ENCODE peak calls at places on chromosomes 3 and 15, in seven cellular contexts. One of them, this sample, is unnamed.

GRCh38 chr3:179148446-179149238 is 485 bp downstream of the PIK3CA start:
- DNase-seq in GM13976: peak
- DNase-seq in CD4-positive, alpha-beta T cell: peak
- DNase-seq in lower leg skin: peak
- DNase-seq in AG09309: no peak
- DNase-seq in dorsolateral prefrontal cortex: no peak
- DNase-seq in HL-60: no peak
- DNase-seq in this sample: peak

GRCh38 chr15:42735382-42736165 is 1.4 kb downstream of the CDAN1 start:
- DNase-seq in GM13976: peak
- DNase-seq in dorsolateral prefrontal cortex: no peak
- DNase-seq in AG09309: no peak
- DNase-seq in lower leg skin: no peak
- DNase-seq in HL-60: no peak
- DNase-seq in CD4-positive, alpha-beta T cell: no peak
- DNase-seq in this sample: no peak

GRCh38 chr15:80106051-80106450 is 46.6 kb downstream of the ZFAND6 start:
- DNase-seq in AG09309: peak
- DNase-seq in GM13976: no peak
- DNase-seq in lower leg skin: no peak
- DNase-seq in HL-60: no peak
- DNase-seq in dorsolateral prefrontal cortex: no peak
- DNase-seq in CD4-positive, alpha-beta T cell: no peak
- DNase-seq in this sample: no peak

GRCh38 chr15:98800437-98801233 is 152.3 kb downstream of the IGF1R start:
- DNase-seq in HL-60: peak
- DNase-seq in dorsolateral prefrontal cortex: peak
- DNase-seq in CD4-positive, alpha-beta T cell: no peak
- DNase-seq in lower leg skin: no peak
- DNase-seq in GM13976: no peak
- DNase-seq in AG09309: peak
- DNase-seq in this sample: peak

GRCh38 chr3:12307136-12307535 is 18.3 kb downstream of the PPARG start:
- DNase-seq in AG09309: no peak
- DNase-seq in dorsolateral prefrontal cortex: no peak
- DNase-seq in lower leg skin: no peak
- DNase-seq in CD4-positive, alpha-beta T cell: no peak
- DNase-seq in HL-60: no peak
- DNase-seq in GM13976: no peak
- DNase-seq in this sample: no peak

GRCh38 chr3:4680227-4680691 is 187.1 kb downstream of the ITPR1 start:
- DNase-seq in AG09309: no peak
- DNase-seq in GM13976: no peak
- DNase-seq in lower leg skin: no peak
- DNase-seq in dorsolateral prefrontal cortex: no peak
- DNase-seq in CD4-positive, alpha-beta T cell: no peak
- DNase-seq in HL-60: no peak
- DNase-seq in this sample: no peak

GRCh38 chr3:43770426-43771103 is 79.8 kb downstream of the ABHD5 start:
- DNase-seq in HL-60: no peak
- DNase-seq in CD4-positive, alpha-beta T cell: no peak
- DNase-seq in lower leg skin: peak
- DNase-seq in GM13976: no peak
- DNase-seq in AG09309: no peak
- DNase-seq in dorsolateral prefrontal cortex: no peak
- DNase-seq in this sample: no peak

GRCh38 chr3:139117883-139118760 is 73.4 kb upstream of the PRR23C start:
- DNase-seq in CD4-positive, alpha-beta T cell: no peak
- DNase-seq in lower leg skin: peak
- DNase-seq in AG09309: no peak
- DNase-seq in HL-60: no peak
- DNase-seq in dorsolateral prefrontal cortex: no peak
- DNase-seq in GM13976: no peak
- DNase-seq in this sample: no peak

GRCh38 chr3:138230525-138230924 is 43.4 kb downstream of the ARMC8 start:
- DNase-seq in lower leg skin: no peak
- DNase-seq in HL-60: no peak
- DNase-seq in CD4-positive, alpha-beta T cell: no peak
- DNase-seq in dorsolateral prefrontal cortex: no peak
- DNase-seq in AG09309: no peak
- DNase-seq in GM13976: no peak
- DNase-seq in this sample: no peak

GRCh38 chr3:16452265-16452664 is 61.2 kb downstream of the RFTN1 start:
- DNase-seq in HL-60: no peak
- DNase-seq in dorsolateral prefrontal cortex: no peak
- DNase-seq in GM13976: no peak
- DNase-seq in CD4-positive, alpha-beta T cell: no peak
- DNase-seq in AG09309: no peak
- DNase-seq in lower leg skin: no peak
- DNase-seq in this sample: no peak

GRCh38 chr3:117856354-117856753 is 1146.8 kb downstream of the TUSC7 start:
- DNase-seq in AG09309: no peak
- DNase-seq in HL-60: no peak
- DNase-seq in lower leg skin: no peak
- DNase-seq in GM13976: no peak
- DNase-seq in dorsolateral prefrontal cortex: no peak
- DNase-seq in CD4-positive, alpha-beta T cell: no peak
- DNase-seq in this sample: no peak

GRCh38 chr3:193314161-193314560 is 64.4 kb downstream of the ATP13A5 start:
- DNase-seq in HL-60: no peak
- DNase-seq in lower leg skin: no peak
- DNase-seq in AG09309: no peak
- DNase-seq in GM13976: no peak
- DNase-seq in dorsolateral prefrontal cortex: no peak
- DNase-seq in CD4-positive, alpha-beta T cell: no peak
- DNase-seq in this sample: no peak

GRCh38 chr3:128488995-128489859 is 3.8 kb downstream of the GATA2 start:
- DNase-seq in HL-60: no peak
- DNase-seq in GM13976: no peak
- DNase-seq in AG09309: no peak
- DNase-seq in CD4-positive, alpha-beta T cell: peak
- DNase-seq in lower leg skin: no peak
- DNase-seq in dorsolateral prefrontal cortex: peak
- DNase-seq in this sample: peak

GRCh38 chr3:155296413-155296812 is 2.9 kb upstream of the STRIT1 start:
- DNase-seq in dorsolateral prefrontal cortex: no peak
- DNase-seq in GM13976: no peak
- DNase-seq in AG09309: no peak
- DNase-seq in HL-60: no peak
- DNase-seq in CD4-positive, alpha-beta T cell: no peak
- DNase-seq in lower leg skin: no peak
- DNase-seq in this sample: no peak

GRCh38 chr3:138051946-138052802 is 42.2 kb downstream of the CLDN18 start:
- DNase-seq in dorsolateral prefrontal cortex: no peak
- DNase-seq in HL-60: no peak
- DNase-seq in AG09309: no peak
- DNase-seq in lower leg skin: no peak
- DNase-seq in GM13976: peak
- DNase-seq in CD4-positive, alpha-beta T cell: no peak
- DNase-seq in this sample: peak

GRCh38 chr3:12139111-12139511 is 19.6 kb downstream of the TIMP4 start:
- DNase-seq in CD4-positive, alpha-beta T cell: no peak
- DNase-seq in dorsolateral prefrontal cortex: no peak
- DNase-seq in GM13976: no peak
- DNase-seq in AG09309: no peak
- DNase-seq in HL-60: no peak
- DNase-seq in lower leg skin: no peak
- DNase-seq in this sample: peak

GRCh38 chr3:1677576-1678164 is 421.0 kb upstream of the CNTN4 start:
- DNase-seq in CD4-positive, alpha-beta T cell: no peak
- DNase-seq in lower leg skin: no peak
- DNase-seq in dorsolateral prefrontal cortex: no peak
- DNase-seq in AG09309: no peak
- DNase-seq in HL-60: no peak
- DNase-seq in GM13976: no peak
- DNase-seq in this sample: no peak

GRCh38 chr3:32448686-32449474 is 53.8 kb downstream of the CMTM6 start:
- DNase-seq in dorsolateral prefrontal cortex: no peak
- DNase-seq in GM13976: no peak
- DNase-seq in CD4-positive, alpha-beta T cell: peak
- DNase-seq in HL-60: no peak
- DNase-seq in AG09309: no peak
- DNase-seq in lower leg skin: peak
- DNase-seq in this sample: no peak

GRCh38 chr15:42590619-42591237 is 15.3 kb downstream of the STARD9 start:
- DNase-seq in CD4-positive, alpha-beta T cell: no peak
- DNase-seq in dorsolateral prefrontal cortex: no peak
- DNase-seq in GM13976: no peak
- DNase-seq in AG09309: no peak
- DNase-seq in HL-60: no peak
- DNase-seq in lower leg skin: no peak
- DNase-seq in this sample: no peak

GRCh38 chr3:18951333-18951732 is 197.0 kb upstream of the KCNH8 start:
- DNase-seq in dorsolateral prefrontal cortex: peak
- DNase-seq in HL-60: no peak
- DNase-seq in GM13976: no peak
- DNase-seq in lower leg skin: no peak
- DNase-seq in CD4-positive, alpha-beta T cell: no peak
- DNase-seq in AG09309: no peak
- DNase-seq in this sample: no peak
- TF ChIP-seq CTCF in dorsolateral prefrontal cortex: no peak
- TF ChIP-seq CTCF in HL-60: no peak
- TF ChIP-seq CTCF in GM13976: no peak
- TF ChIP-seq CTCF in lower leg skin: no peak
- TF ChIP-seq CTCF in CD4-positive, alpha-beta T cell: no peak
- TF ChIP-seq CTCF in AG09309: no peak
- TF ChIP-seq CTCF in this sample: no peak

GRCh38 chr3:73812054-73812453 is 187.3 kb upstream of the PDZRN3 start:
- DNase-seq in dorsolateral prefrontal cortex: no peak
- DNase-seq in AG09309: no peak
- DNase-seq in lower leg skin: no peak
- DNase-seq in CD4-positive, alpha-beta T cell: no peak
- DNase-seq in GM13976: no peak
- DNase-seq in HL-60: no peak
- DNase-seq in this sample: no peak

GRCh38 chr3:73805435-73805834 is 180.7 kb upstream of the PDZRN3 start:
- DNase-seq in AG09309: no peak
- DNase-seq in dorsolateral prefrontal cortex: no peak
- DNase-seq in CD4-positive, alpha-beta T cell: no peak
- DNase-seq in GM13976: no peak
- DNase-seq in HL-60: no peak
- DNase-seq in lower leg skin: peak
- DNase-seq in this sample: no peak

GRCh38 chr3:73804204-73804603 is 179.5 kb upstream of the PDZRN3 start:
- DNase-seq in dorsolateral prefrontal cortex: no peak
- DNase-seq in lower leg skin: no peak
- DNase-seq in AG09309: no peak
- DNase-seq in HL-60: no peak
- DNase-seq in GM13976: no peak
- DNase-seq in CD4-positive, alpha-beta T cell: no peak
- DNase-seq in this sample: no peak

GRCh38 chr3:73813291-73813977 is 188.7 kb upstream of the PDZRN3 start:
- DNase-seq in CD4-positive, alpha-beta T cell: no peak
- DNase-seq in lower leg skin: no peak
- DNase-seq in AG09309: no peak
- DNase-seq in GM13976: no peak
- DNase-seq in dorsolateral prefrontal cortex: no peak
- DNase-seq in HL-60: no peak
- DNase-seq in this sample: no peak

DNA sequence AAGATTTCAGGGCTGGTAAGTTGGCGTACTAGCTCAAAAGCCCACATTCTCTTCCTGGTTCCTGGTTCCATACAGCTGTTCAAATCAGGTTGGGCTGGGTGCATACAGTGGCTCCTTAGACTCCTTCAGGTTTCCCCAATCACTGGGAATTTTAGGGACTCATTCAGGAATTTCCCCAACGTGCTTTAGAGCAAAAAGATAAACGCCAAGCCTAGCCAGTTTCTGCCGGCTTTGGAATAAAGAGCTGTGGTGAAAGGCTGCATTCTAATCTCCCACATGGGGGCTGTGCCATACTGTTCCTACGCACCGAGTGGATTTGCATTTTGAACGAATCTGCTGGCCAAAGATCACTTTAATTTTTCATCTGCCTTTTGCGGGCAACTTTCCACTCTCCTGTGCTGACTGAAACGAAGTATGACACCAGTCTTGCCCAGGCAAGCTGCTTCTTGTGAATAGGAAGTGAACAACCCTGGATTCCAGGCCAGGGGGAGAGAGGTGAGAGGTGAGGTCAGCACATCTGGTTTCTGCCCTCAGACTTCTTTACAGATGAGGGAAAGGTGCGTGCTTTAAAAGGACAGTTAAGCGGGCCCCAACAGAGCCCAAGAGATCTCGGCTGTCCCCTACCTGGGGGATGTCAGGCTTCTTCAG is 184.2 kb upstream of the PDZRN3 start:
- DNase-seq in GM13976: no peak
- DNase-seq in dorsolateral prefrontal cortex: no peak
- DNase-seq in CD4-positive, alpha-beta T cell: no peak
- DNase-seq in lower leg skin: no peak
- DNase-seq in AG09309: no peak
- DNase-seq in HL-60: no peak
- DNase-seq in this sample: no peak
- TF ChIP-seq CTCF in GM13976: no peak
- TF ChIP-seq CTCF in dorsolateral prefrontal cortex: no peak
- TF ChIP-seq CTCF in CD4-positive, alpha-beta T cell: no peak
- TF ChIP-seq CTCF in lower leg skin: no peak
- TF ChIP-seq CTCF in AG09309: no peak
- TF ChIP-seq CTCF in HL-60: no peak
- TF ChIP-seq CTCF in this sample: no peak

DNA sequence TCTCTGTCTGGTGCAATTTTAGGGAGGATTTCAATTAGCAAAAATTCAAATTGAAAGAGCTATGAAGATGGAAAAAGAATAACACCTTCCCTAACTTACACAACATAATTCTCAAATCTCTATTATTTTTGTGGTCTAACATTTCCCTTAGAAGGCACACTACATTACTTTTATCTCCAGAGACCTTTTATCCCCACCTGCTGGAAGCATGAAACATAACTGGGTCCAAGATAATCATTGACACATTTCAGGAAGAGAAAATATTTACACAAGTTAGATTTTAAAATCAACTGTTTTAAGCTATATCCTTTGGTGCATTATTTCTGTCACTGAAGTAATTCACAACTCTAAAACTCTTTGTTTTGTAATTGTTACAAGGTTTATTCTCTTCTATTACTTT is 779.5 kb downstream of the ROBO1 start:
- DNase-seq in AG09309: no peak
- DNase-seq in HL-60: no peak
- DNase-seq in GM13976: no peak
- DNase-seq in dorsolateral prefrontal cortex: no peak
- DNase-seq in lower leg skin: no peak
- DNase-seq in CD4-positive, alpha-beta T cell: no peak
- DNase-seq in this sample: no peak
- TF ChIP-seq CTCF in AG09309: peak
- TF ChIP-seq CTCF in HL-60: no peak
- TF ChIP-seq CTCF in GM13976: no peak
- TF ChIP-seq CTCF in dorsolateral prefrontal cortex: peak
- TF ChIP-seq CTCF in lower leg skin: no peak
- TF ChIP-seq CTCF in CD4-positive, alpha-beta T cell: no peak
- TF ChIP-seq CTCF in this sample: peak

DNA sequence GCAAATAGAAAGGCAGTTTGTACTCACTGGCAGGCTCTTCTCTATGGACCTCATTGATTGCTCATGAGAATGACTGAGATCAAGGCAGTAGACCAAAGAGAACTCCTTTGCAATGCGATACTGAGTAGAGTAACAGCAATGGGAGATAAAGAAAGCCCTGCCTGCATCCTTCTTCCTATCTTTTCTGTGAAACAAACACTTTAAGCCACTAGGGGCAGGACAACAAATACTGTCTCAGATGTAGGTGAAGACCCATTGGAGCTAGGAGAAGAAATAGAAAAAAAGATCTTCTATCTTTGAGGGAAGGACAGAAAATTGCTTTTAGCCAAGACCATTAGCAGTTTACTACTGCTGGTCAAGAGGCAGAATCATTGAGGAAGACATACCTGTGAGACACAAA is 117.6 kb upstream of the IGSF10 start:
- DNase-seq in GM13976: no peak
- DNase-seq in AG09309: no peak
- DNase-seq in CD4-positive, alpha-beta T cell: no peak
- DNase-seq in lower leg skin: no peak
- DNase-seq in dorsolateral prefrontal cortex: no peak
- DNase-seq in HL-60: no peak
- DNase-seq in this sample: no peak
- TF ChIP-seq CTCF in GM13976: no peak
- TF ChIP-seq CTCF in AG09309: no peak
- TF ChIP-seq CTCF in CD4-positive, alpha-beta T cell: no peak
- TF ChIP-seq CTCF in lower leg skin: no peak
- TF ChIP-seq CTCF in dorsolateral prefrontal cortex: no peak
- TF ChIP-seq CTCF in HL-60: no peak
- TF ChIP-seq CTCF in this sample: no peak

This sample was measured in endothelial cell.